ENCODE peak calls at places on chromosomes 1 and 21, in four cellular contexts. Y is sigmoid colon, M is uterus, W is IMR-90. I is an unnamed sample. For H3K27me3, the result is how much of the 10 kb centered on the place peaks cover.

GRCh38 chr1:185353124-185353523 is 36.1 kb upstream of the IVNS1ABP start:
- DNase-seq in W (no peak), Y (no peak), M (no peak), I (no peak)

GRCh38 chr1:213231795-213232231 is 180.8 kb downstream of the RPS6KC1 start:
- DNase-seq in M (no peak), Y (no peak), W (peak), I (no peak)

GRCh38 chr1:70503358-70503757 is 92.3 kb downstream of the CTH start:
- DNase-seq in M (no peak), W (peak), Y (no peak), I (no peak)

GRCh38 chr1:56901720-56902119 is 47.1 kb downstream of the C8A start:
- DNase-seq in Y (no peak), M (no peak), W (peak), I (no peak)

GRCh38 chr1:201360486-201360885 is 17.0 kb downstream of the TNNT2 start:
- DNase-seq in W (no peak), Y (no peak), M (no peak), I (no peak)

GRCh38 chr21:42793774-42794173 is 85.6 kb downstream of the WDR4 start:
- DNase-seq in W (no peak), M (no peak), Y (no peak), I (no peak)

GRCh38 chr1:227781314-227781930 is 34.1 kb upstream of the PRSS38 start:
- DNase-seq in M (no peak), W (no peak), Y (peak), I (peak)

GRCh38 chr1:233632436-233632835 is 18.5 kb downstream of the KCNK1 start:
- DNase-seq in M (no peak), W (no peak), Y (no peak), I (no peak)

GRCh38 chr1:3009021-3009420 is 12.2 kb upstream of the ACTRT2 start:
- DNase-seq in Y (peak), W (no peak), M (no peak), I (no peak)

GRCh38 chr1:90720137-90720636 is 3.1 kb upstream of the BARHL2 start:
- DNase-seq in W (no peak), M (no peak), Y (no peak), I (no peak)

GRCh38 chr1:100542264-100542663 is 4.3 kb downstream of the GPR88 start:
- DNase-seq in M (no peak), Y (no peak), W (no peak), I (no peak)

GRCh38 chr1:98201640-98202039 is 280.8 kb upstream of the DPYD start:
- DNase-seq in W (peak), M (no peak), Y (no peak), I (no peak)

GRCh38 chr1:151371340-151371739 is 1.2 kb downstream of the SELENBP1 start:
- DNase-seq in W (peak), Y (peak), M (peak), I (peak)

GRCh38 chr1:209884665-209885117 is 53.3 kb upstream of the SYT14 start:
- DNase-seq in M (peak), Y (peak), W (peak), I (no peak)

GRCh38 chr1:198699167-198700015 is 60.6 kb downstream of the PTPRC start:
- DNase-seq in W (peak), M (no peak), Y (no peak), I (peak)

GRCh38 chr1:248752119-248752931 is 3.2 kb downstream of the LYPD8 start:
- DNase-seq in W (no peak), Y (no peak), M (no peak), I (peak)

GRCh38 chr1:201546093-201546492 is 7.2 kb downstream of the NAV1 start:
- DNase-seq in Y (no peak), M (no peak), W (no peak), I (no peak)

GRCh38 chr1:22266162-22266561 is 123.3 kb upstream of the WNT4 start:
- DNase-seq in Y (no peak), M (no peak), W (no peak), I (no peak)

GRCh38 chr1:180231506-180232420 is 1.7 kb downstream of the LHX4 start:
- DNase-seq in M (no peak), W (peak), Y (peak), I (peak)

GRCh38 chr1:69930396-69930795 is 275.0 kb downstream of the LRRC40 start:
- DNase-seq in W (no peak), Y (no peak), M (no peak), I (no peak)

GRCh38 chr1:243841507-243841906 is 8.5 kb downstream of the AKT3 start:
- DNase-seq in M (no peak), W (peak), Y (no peak), I (no peak)

GRCh38 chr1:110235839-110236682 is 25.9 kb downstream of the KCNC4 start:
- DNase-seq in Y (no peak), M (no peak), W (peak), I (no peak)

GRCh38 chr1:91091812-91092211 is 70.0 kb upstream of the ZNF644 start:
- DNase-seq in M (no peak), Y (no peak), W (no peak), I (no peak)

GRCh38 chr1:245216356-245217110 is 61.7 kb downstream of the KIF26B start:
- DNase-seq in M (no peak), Y (no peak), W (no peak), I (no peak)

GRCh38 chr1:113303252-113303651 is 87.1 kb upstream of the MAGI3 start:
- DNase-seq in M (no peak), Y (no peak), W (no peak), I (peak)

DNA sequence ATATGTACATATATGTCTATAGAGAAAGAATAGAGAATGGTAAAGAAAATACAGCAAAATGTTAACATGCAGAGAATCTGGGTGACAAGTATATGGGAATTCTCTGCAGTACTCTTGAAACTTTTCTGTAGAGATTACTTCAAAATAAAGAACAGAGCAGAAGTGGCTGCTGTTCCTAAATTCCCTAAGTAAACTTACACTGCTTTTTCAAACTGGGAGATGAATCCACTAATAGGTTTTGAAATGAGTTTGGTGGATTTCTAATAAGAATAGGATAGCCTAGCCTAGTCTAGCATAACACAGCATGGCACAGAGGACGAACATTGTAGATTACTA is 450 bp upstream of the CR2 start:
- DNase-seq in W (no peak), M (no peak), Y (no peak), I (no peak)
- H3K4me3 ChIP-seq in W (no peak), M (no peak), Y (peak), I (peak)

DNA sequence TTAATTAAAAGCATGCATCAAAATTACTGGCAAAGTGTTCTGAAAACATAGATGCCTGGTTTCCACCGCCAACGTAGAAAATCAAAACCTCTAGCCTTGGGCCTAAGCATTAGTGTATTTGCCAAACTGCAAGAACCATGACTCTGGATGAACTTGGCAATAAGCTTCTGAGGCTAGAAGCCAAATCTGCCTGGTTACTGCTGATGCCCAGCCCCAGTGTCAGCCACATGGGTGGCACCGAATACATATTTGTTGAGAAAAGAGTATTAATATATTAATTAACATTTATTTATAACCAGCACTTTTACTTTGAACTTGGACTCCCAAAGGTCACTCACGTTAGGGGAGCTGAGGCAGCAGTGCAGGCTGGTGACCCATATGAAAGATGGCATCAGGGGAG is 140.6 kb upstream of the HMGB4 start:
- DNase-seq in M (no peak), Y (no peak), W (no peak), I (no peak)
- H3K27me3 ChIP-seq in M (under half), Y (under half), W (under half), I (under half)

GRCh38 chr1:156114919-156115513 is 505 bp downstream of the LMNA start:
- DNase-seq in W (no peak), M (no peak), Y (no peak), I (no peak)

GRCh38 chr1:156117414-156118174 is 3.1 kb downstream of the LMNA start:
- DNase-seq in M (no peak), Y (no peak), W (no peak), I (no peak)

GRCh38 chr1:156114101-156114918 is at the start of gene LMNA:
- DNase-seq in W (peak), Y (peak), M (peak), I (peak)

GRCh38 chr1:156113263-156114004 is 1.1 kb upstream of the LMNA start:
- DNase-seq in W (no peak), Y (no peak), M (peak), I (peak)

DNA sequence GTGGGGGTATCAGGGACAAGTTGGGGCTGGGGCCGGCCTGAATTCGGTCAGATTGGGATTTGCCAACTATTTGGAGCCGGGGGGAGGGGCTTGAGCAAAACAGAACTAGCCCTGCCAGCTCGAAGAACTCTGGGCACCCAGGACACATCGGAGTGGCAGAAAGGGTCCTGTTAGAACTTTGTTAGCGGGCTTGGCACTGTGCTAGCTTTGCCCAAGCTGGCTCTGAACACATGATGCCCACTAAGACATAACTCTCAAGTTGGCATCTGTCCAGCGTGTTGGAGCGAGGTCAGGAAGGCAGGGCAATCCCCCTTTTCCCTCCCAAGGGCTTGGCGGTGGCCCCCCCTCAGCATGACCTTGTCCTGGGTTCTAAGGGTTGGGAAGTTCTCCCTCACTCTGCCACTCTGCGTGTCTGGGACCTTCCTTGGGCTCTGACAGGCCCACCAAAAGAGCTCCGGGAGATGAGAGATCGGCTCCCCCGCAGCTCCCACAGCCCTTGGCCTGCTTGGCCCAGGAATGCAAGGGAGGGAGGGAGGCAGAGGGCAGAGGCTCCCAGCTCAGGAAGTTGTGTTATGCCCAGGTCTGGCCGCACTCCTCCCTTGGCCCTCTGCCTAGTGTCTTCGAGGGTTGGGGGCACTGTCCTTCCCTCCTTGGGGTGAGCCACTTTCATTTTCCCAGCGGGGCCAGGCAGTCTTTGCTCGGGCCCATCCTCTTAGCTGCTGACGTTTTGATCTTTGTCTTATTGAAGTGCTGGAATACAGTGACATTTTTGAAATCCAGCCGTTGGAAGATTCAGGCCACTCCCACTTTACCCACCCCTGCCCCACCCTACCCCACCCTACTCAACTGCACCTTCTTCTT is 1.2 kb downstream of the LMNA start:
- DNase-seq in M (peak), W (peak), Y (peak), I (peak)
- TF ChIP-seq POLR2A in M (no peak), W (peak), Y (peak), I (no peak)

GRCh38 chr1:64508521-64509096 is 38.7 kb downstream of the CACHD1 start:
- DNase-seq in M (no peak), W (no peak), Y (no peak), I (no peak)

GRCh38 chr1:64505232-64505943 is 35.5 kb downstream of the CACHD1 start:
- DNase-seq in W (no peak), M (peak), Y (no peak), I (peak)

GRCh38 chr1:64507897-64508296 is 38.0 kb downstream of the CACHD1 start:
- DNase-seq in W (no peak), M (no peak), Y (no peak), I (no peak)

GRCh38 chr1:64502924-64503323 is 33.0 kb downstream of the CACHD1 start:
- DNase-seq in Y (no peak), W (no peak), M (no peak), I (no peak)

DNA sequence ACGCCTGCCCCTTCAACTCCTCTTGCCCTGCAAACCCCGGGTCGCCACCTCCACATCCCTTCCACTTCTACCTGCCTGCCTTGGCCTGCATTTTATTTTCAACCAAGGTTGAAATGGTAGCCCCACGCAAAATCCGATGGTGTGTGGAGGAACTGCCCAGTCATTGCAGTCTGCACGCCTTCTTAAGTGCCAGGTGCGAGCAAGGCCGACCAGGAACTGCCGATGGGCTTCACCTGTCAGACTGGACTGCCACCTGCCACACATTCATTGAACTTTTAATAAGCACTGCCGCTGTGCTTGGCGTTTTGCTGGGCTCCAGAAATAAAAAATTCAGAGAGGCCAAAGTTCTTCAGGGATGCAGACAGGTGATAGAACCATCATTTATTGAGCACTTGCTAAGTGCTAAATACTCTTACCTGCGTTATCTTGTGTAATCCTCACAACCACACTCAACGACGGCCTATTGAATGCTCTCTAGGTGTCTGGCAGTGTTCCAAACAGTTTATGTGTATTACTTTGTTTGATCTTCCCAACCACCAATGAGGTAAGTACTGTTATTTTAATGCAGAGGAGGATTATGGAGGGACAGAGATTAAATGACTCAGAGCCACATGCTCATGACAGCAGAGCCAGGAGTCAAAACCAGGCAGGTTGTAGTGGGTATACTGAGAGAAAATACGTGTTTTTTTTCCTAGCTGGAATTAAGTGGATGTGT is 36.2 kb downstream of the CACHD1 start:
- DNase-seq in M (no peak), Y (no peak), W (no peak), I (peak)
- H3K4me3 ChIP-seq in M (peak), Y (peak), W (no peak), I (peak)

GRCh38 chr1:30842698-30843354 is 65.7 kb downstream of the SDC3 start:
- DNase-seq in Y (no peak), M (no peak), W (peak), I (no peak)

GRCh38 chr1:30837653-30838052 is 70.9 kb downstream of the SDC3 start:
- DNase-seq in Y (no peak), W (no peak), M (no peak), I (no peak)

GRCh38 chr1:30839827-30840359 is 68.7 kb downstream of the SDC3 start:
- DNase-seq in M (no peak), Y (no peak), W (no peak), I (no peak)

GRCh38 chr1:30844631-30845030 is 63.9 kb downstream of the SDC3 start:
- DNase-seq in W (no peak), M (no peak), Y (no peak), I (no peak)

DNA sequence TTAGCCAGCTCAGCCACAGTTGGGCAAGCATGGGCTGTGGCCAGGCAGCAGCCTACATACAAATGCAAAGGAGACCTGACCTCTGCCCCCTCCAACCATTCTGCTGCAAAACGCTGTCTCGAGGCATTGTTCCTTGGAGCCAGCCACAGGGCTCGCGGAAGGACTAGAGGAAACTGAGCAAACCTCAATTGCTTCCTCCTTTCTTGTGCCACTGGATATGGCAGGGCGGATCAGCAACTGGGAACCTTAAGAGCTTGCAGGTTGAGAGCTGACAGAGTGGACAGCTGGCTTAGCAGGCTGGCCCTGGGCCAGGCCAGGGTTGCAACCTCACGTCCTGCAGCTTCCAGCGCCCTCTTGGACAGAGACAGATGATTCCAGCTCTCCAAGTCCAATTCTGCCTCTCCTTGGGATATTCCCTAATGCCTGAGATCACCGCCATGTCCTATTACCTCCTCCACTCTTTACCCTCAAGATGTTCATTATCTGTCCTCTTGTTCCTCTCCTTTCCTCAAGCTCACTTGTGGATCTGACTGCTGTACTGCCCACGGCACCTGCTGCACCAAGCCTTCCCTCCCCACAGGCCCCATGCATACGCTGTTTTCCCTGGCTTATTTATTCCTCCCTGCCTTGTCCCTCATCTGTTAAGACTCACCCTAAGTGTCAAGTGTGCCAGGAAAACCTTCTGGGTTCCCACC is 67.5 kb downstream of the SDC3 start:
- DNase-seq in M (peak), W (peak), Y (no peak), I (no peak)
- H3K27me3 ChIP-seq in M (under half), W (under half), Y (under half), I (under half)

GRCh38 chr1:19439464-19440171 is 45.7 kb downstream of the CAPZB start:
- DNase-seq in W (no peak), Y (peak), M (no peak), I (peak)

GRCh38 chr1:19438552-19439196 is 46.7 kb downstream of the CAPZB start:
- DNase-seq in Y (peak), M (no peak), W (no peak), I (no peak)

GRCh38 chr1:19435851-19436465 is 49.4 kb downstream of the CAPZB start:
- DNase-seq in Y (peak), W (peak), M (no peak), I (no peak)

GRCh38 chr1:19436716-19437476 is 48.4 kb downstream of the CAPZB start:
- DNase-seq in W (no peak), Y (peak), M (peak), I (peak)

DNA sequence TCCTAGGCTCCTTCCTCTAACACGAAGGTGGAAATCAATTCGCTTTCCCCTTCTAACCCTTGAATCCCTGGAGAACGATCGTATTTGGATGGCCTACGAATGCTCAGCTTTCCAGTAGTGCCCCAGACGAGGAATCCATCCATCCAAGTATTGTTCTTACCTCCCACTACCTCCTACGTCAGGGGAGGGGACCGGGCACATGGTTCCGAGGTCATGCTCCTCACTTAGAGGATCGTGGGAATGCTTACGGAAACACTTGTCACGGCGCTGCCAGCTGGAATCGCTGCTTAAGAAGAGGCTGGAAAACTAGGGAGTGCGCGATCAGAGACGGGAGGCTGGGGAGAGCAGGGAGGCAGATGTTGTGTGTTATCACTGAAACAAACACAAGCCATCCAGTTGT is 47.4 kb downstream of the CAPZB start:
- DNase-seq in M (peak), Y (peak), W (peak), I (peak)
- TF ChIP-seq POLR2A in M (peak), Y (no peak), W (no peak), I (no peak)

GRCh38 chr1:5286244-5286643 is 631.8 kb downstream of the AJAP1 start:
- DNase-seq in M (no peak), Y (no peak), W (no peak), I (no peak)

GRCh38 chr1:5287178-5288155 is 633.1 kb downstream of the AJAP1 start:
- DNase-seq in Y (no peak), M (no peak), W (no peak), I (no peak)
- H3K4me3 ChIP-seq in Y (no peak), M (no peak), W (no peak), I (no peak)

GRCh38 chr21:23799376-23799775 is 1807.9 kb downstream of the MRPL39 start:
- DNase-seq in W (no peak), Y (no peak), M (no peak), I (no peak)
- H3K27me3 ChIP-seq in W (under half), Y (under half), M (under half), I (under half)

I was measured in testis.